ENCODE peak calls at places on chromosomes 2 and 18, in seven cellular contexts. X, Q, J, V, O, W and B are unnamed samples. For H3K27me3, the result is how much of the 10 kb centered on the place peaks cover.

GRCh38 chr2:128395640-128396499 is 77.2 kb upstream of the HS6ST1 start:
- DNase-seq in X (no peak), Q (no peak), J (no peak), V (no peak), O (no peak), W (no peak), B (no peak)

GRCh38 chr2:72289283-72289682 is 141.6 kb upstream of the CYP26B1 start:
- DNase-seq in X (no peak), Q (no peak), J (no peak), V (peak), O (no peak), W (no peak), B (no peak)

GRCh38 chr2:30862054-30862651 is 54.9 kb upstream of the CAPN13 start:
- DNase-seq in X (peak), Q (peak), J (peak), V (peak), O (peak), W (no peak), B (peak)

GRCh38 chr2:131646669-131647297 is 119.1 kb downstream of the CCDC74A start:
- DNase-seq in X (no peak), Q (no peak), J (no peak), V (peak), O (no peak), W (no peak), B (no peak)

GRCh38 chr2:239472220-239472775 is 71.5 kb upstream of the HDAC4 start:
- DNase-seq in X (no peak), Q (no peak), J (no peak), V (no peak), O (no peak), W (no peak), B (no peak)

GRCh38 chr2:106781196-106781595 is 104.8 kb downstream of the ST6GAL2 start:
- DNase-seq in X (no peak), Q (no peak), J (no peak), V (no peak), O (no peak), W (no peak), B (no peak)

GRCh38 chr2:10750610-10751009 is 29.2 kb downstream of the ATP6V1C2 start:
- DNase-seq in X (no peak), Q (no peak), J (no peak), V (peak), O (no peak), W (no peak), B (no peak)

GRCh38 chr2:206086683-206087350 is 843 bp upstream of the INO80D start:
- DNase-seq in X (no peak), Q (no peak), J (no peak), V (peak), O (peak), W (no peak), B (no peak)

GRCh38 chr2:240205348-240205747 is 64.9 kb upstream of the OTOS start:
- DNase-seq in X (no peak), Q (peak), J (no peak), V (peak), O (peak), W (no peak), B (peak)

GRCh38 chr2:142495141-142495540 is 364.3 kb upstream of the LRP1B start:
- DNase-seq in X (no peak), Q (no peak), J (no peak), V (no peak), O (no peak), W (no peak), B (no peak)

GRCh38 chr2:194383404-194383803 is 1273.6 kb upstream of the SLC39A10 start:
- DNase-seq in X (no peak), Q (no peak), J (no peak), V (no peak), O (peak), W (no peak), B (no peak)

GRCh38 chr2:96404446-96405373 is 69.1 kb downstream of the NCAPH start:
- DNase-seq in X (no peak), Q (peak), J (peak), V (peak), O (no peak), W (no peak), B (no peak)

GRCh38 chr18:37662546-37663339 is 97.1 kb upstream of the CELF4 start:
- DNase-seq in X (no peak), Q (no peak), J (no peak), V (no peak), O (no peak), W (no peak), B (no peak)

GRCh38 chr2:52341732-52342131 is 1309.8 kb upstream of the NRXN1 start:
- DNase-seq in X (no peak), Q (no peak), J (no peak), V (no peak), O (no peak), W (no peak), B (no peak)

GRCh38 chr2:135745545-135745944 is 3.9 kb downstream of the UBXN4 start:
- DNase-seq in X (peak), Q (no peak), J (no peak), V (peak), O (peak), W (no peak), B (no peak)

GRCh38 chr2:127416486-127417001 is 1.7 kb upstream of the PROC start:
- DNase-seq in X (no peak), Q (no peak), J (no peak), V (no peak), O (no peak), W (no peak), B (no peak)

GRCh38 chr2:88854528-88854927 is 163.1 kb downstream of the RPIA start:
- DNase-seq in X (no peak), Q (no peak), J (no peak), V (no peak), O (no peak), W (no peak), B (no peak)

GRCh38 chr2:32832821-32833220 is 113.9 kb upstream of the LTBP1 start:
- DNase-seq in X (peak), Q (no peak), J (no peak), V (peak), O (peak), W (no peak), B (no peak)

GRCh38 chr2:209772316-209772715 is 684 bp downstream of the UNC80 start:
- DNase-seq in X (no peak), Q (no peak), J (no peak), V (no peak), O (no peak), W (no peak), B (no peak)

GRCh38 chr2:147639891-147640290 is 204.9 kb upstream of the ACVR2A start:
- DNase-seq in X (no peak), Q (no peak), J (no peak), V (no peak), O (no peak), W (no peak), B (no peak)

GRCh38 chr18:26480897-26481795 is 67.2 kb downstream of the KCTD1 start:
- DNase-seq in X (peak), Q (no peak), J (no peak), V (peak), O (peak), W (no peak), B (no peak)

GRCh38 chr2:108553181-108553919 is 19.1 kb downstream of the LIMS1 start:
- DNase-seq in X (no peak), Q (no peak), J (peak), V (peak), O (no peak), W (no peak), B (no peak)

GRCh38 chr2:53848062-53848461 is 11.7 kb downstream of the GPR75 start:
- DNase-seq in X (no peak), Q (no peak), J (no peak), V (no peak), O (no peak), W (no peak), B (no peak)

GRCh38 chr2:221780281-221780688 is 208.2 kb upstream of the EPHA4 start:
- DNase-seq in X (no peak), Q (no peak), J (no peak), V (peak), O (peak), W (no peak), B (peak)

GRCh38 chr2:84969511-84970265 is 1.3 kb upstream of the KCMF1 start:
- DNase-seq in X (no peak), Q (no peak), J (no peak), V (peak), O (peak), W (no peak), B (no peak)

DNA sequence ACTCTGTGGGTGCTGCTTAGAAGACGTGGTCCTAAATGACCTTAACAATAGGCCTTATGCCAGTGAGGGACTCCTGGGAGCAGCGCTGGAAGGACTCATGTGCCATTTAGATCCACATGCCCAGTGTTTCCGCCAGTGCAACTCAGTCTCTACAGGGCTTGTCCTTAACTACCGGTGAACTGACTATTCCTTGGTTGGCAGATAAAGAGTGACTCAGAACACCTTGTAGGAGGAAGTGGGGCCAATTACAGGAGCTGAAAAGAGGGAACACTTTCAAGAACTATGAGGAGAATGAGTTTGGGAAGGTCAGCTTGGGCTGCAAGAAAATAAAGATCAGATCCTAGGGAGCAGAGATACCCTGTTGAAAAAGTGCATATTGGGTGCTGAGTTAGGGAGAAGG is 1.8 kb upstream of the CDK5R2 start:
- DNase-seq in X (no peak), Q (no peak), J (no peak), V (no peak), O (no peak), W (no peak), B (no peak)
- H3K27me3 ChIP-seq in X (under half), Q (half or more), J (half or more), V (under half), O (half or more), W (under half), B (under half)

GRCh38 chr2:47572136-47572535 is 169.2 kb downstream of the MSH2 start:
- DNase-seq in X (no peak), Q (no peak), J (no peak), V (no peak), O (no peak), W (no peak), B (no peak)
- H3K27me3 ChIP-seq in X (under half), Q (half or more), J (half or more), V (half or more), O (half or more), W (under half), B (under half)

GRCh38 chr2:176621350-176621749 is 352.1 kb downstream of the MTX2 start:
- DNase-seq in X (no peak), Q (no peak), J (no peak), V (no peak), O (no peak), W (no peak), B (no peak)
- H3K27me3 ChIP-seq in X (under half), Q (under half), J (under half), V (under half), O (under half), W (under half), B (under half)

GRCh38 chr18:48136051-48136543 is 205.6 kb upstream of the SMAD2 start:
- DNase-seq in X (no peak), Q (peak), J (no peak), V (no peak), O (no peak), W (no peak), B (no peak)
- H3K27me3 ChIP-seq in X (under half), Q (under half), J (under half), V (half or more), O (half or more), W (under half), B (under half)

GRCh38 chr2:218961229-218961628 is 1.8 kb downstream of the CDK5R2 start:
- DNase-seq in X (no peak), Q (no peak), J (no peak), V (no peak), O (no peak), W (no peak), B (no peak)

GRCh38 chr2:218963597-218963996 is 4.1 kb downstream of the CDK5R2 start:
- DNase-seq in X (no peak), Q (no peak), J (no peak), V (no peak), O (no peak), W (no peak), B (no peak)

GRCh38 chr2:218960196-218961165 is 1.0 kb downstream of the CDK5R2 start:
- DNase-seq in X (no peak), Q (no peak), J (no peak), V (no peak), O (no peak), W (no peak), B (no peak)

GRCh38 chr2:218962859-218963492 is 3.5 kb downstream of the CDK5R2 start:
- DNase-seq in X (no peak), Q (peak), J (peak), V (peak), O (peak), W (peak), B (no peak)

GRCh38 chr2:218961651-218962570 is 2.4 kb downstream of the CDK5R2 start:
- DNase-seq in X (no peak), Q (no peak), J (no peak), V (no peak), O (no peak), W (no peak), B (no peak)
- H3K27me3 ChIP-seq in X (under half), Q (half or more), J (half or more), V (under half), O (half or more), W (under half), B (under half)

DNA sequence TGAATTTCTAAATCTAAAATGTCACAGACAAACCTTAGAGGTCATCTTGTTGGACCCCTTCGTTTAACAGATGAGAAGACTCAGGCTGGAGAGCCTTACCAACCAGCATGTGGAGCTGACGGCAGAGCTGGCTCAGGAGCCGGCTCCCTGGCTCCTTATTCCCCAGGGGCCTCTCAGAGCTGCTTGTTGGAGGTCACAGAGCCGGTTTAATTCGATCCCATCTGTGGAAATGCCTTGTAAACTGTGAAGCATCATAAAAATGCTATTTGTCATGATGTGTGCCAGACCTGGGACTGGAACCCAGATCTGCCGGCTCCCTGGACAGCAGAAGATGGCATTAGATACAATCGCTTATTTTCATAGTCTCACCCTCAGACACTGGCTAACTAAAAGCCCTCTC is 8.2 kb upstream of the CIB4 start:
- DNase-seq in X (no peak), Q (no peak), J (no peak), V (no peak), O (no peak), W (no peak), B (no peak)
- H3K27me3 ChIP-seq in X (under half), Q (under half), J (under half), V (under half), O (under half), W (under half), B (under half)

DNA sequence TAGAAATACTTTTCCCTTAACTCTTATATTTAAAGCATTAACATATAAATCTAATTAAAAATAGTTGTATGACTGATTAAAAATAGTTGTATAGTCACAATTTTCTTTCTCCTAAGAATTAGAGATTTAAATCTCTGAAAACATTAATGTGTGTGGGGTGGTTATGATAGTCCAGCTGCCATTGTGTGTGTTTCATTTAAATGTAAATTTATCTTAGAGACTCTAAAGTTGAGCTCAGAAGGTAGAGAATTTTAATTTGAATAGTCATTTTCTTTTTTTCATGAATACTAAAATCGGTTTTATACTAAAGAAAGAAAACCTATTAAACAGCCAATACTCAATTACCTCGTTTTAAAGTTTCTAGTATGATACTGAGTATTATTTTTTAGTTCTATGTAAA is 18.6 kb downstream of the GREB1L start:
- DNase-seq in X (no peak), Q (no peak), J (no peak), V (no peak), O (no peak), W (no peak), B (no peak)
- H3K27me3 ChIP-seq in X (under half), Q (under half), J (under half), V (under half), O (under half), W (under half), B (under half)

DNA sequence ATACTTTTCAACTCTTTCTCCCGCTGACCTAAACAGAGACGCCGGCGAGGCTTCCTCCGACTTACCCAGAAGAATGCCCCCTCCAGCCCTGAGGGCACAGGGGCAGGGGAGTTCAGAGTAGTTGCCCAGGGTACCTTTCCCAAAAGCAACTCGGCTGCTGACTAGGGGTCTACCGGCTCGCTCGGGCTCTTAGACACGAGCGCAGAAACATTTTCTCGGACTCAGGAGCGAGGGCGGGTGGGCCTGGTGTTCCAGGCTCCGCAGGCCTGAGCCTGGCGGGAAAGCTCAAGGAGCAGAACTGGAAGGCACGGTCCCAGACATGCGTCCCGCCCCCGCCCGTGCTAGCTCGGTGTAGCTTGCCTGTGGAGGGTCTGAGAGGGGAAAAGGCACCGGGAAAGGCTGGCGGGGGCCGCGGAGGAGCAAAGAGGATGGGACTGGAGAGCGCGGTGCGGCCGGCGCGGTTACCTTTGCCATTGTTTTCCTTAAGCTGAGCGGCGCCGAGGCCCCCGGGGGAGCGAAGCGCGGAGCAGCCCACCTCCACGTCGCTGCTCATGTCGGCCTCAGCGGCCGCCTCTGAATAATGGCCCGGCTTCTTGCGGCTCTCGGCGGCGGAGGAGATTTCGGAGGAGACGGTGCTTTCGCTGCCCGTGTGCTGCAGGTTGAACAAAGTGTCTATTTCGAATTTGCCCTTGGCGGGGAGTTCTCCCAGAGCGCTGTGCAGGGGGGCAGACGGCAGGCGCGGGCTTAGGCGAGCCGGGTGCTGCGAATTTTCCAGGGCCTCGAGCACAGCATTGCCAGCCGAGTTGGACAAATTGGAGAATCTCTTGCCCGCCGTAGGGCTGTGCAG is 654 bp downstream of the EVX2 start:
- DNase-seq in X (no peak), Q (no peak), J (no peak), V (no peak), O (no peak), W (no peak), B (no peak)
- H3K27me3 ChIP-seq in X (half or more), Q (half or more), J (half or more), V (half or more), O (half or more), W (half or more), B (under half)